ENCODE peak calls at places on chromosome 20, in ten cellular contexts. N, G, K, P, D, M, S, R, U and J are unnamed samples.
A peak's percentile ranks its signal among the peaks of the same experiment; 100 is the strongest.

GRCh38 chr20:23606652-23607049 is 934 bp upstream of the CST9 start:
- DNase-seq in N (peak; percentile 43), G (peak; percentile 83), K (peak; percentile 42), P (peak; percentile 81), D (peak; percentile 64), M (peak; percentile 64), S (peak; percentile 78), R (peak; percentile 74), U (peak; percentile 71), J (peak; percentile 25)

GRCh38 chr20:59645761-59646171 is 41.4 kb downstream of the PHACTR3 start:
- DNase-seq in N (no peak), G (no peak), K (no peak), P (no peak), D (no peak), M (no peak), S (no peak), R (no peak), U (no peak), J (no peak)

GRCh38 chr20:6583134-6583738 is 184.2 kb upstream of the BMP2 start:
- DNase-seq in N (peak; percentile 50), G (peak; percentile 78), K (no peak), P (peak; percentile 26), D (peak; percentile 63), M (peak; percentile 55), S (peak; percentile 52), R (peak; percentile 50), U (peak; percentile 68), J (no peak)

GRCh38 chr20:37529968-37530600 is 2.4 kb upstream of the BLCAP start:
- DNase-seq in N (no peak), G (no peak), K (no peak), P (no peak), D (no peak), M (no peak), S (no peak), R (no peak), U (no peak), J (no peak)

GRCh38 chr20:55200317-55200716 is 724.9 kb downstream of the DOK5 start:
- DNase-seq in N (no peak), G (no peak), K (no peak), P (no peak), D (no peak), M (no peak), S (no peak), R (no peak), U (no peak), J (no peak)

GRCh38 chr20:54221996-54222890 is 14.4 kb downstream of the PFDN4 start:
- DNase-seq in N (no peak), G (no peak), K (no peak), P (no peak), D (no peak), M (no peak), S (no peak), R (no peak), U (no peak), J (no peak)

GRCh38 chr20:58630063-58630462 is 21.0 kb upstream of the STX16 start:
- DNase-seq in N (no peak), G (peak; percentile 44), K (no peak), P (no peak), D (peak; percentile 72), M (peak; percentile 47), S (no peak), R (no peak), U (no peak), J (no peak)

GRCh38 chr20:19947611-19948264 is 69.4 kb upstream of the NAA20 start:
- DNase-seq in N (peak; percentile 38), G (peak; percentile 74), K (peak; percentile 86), P (no peak), D (peak; percentile 75), M (peak; percentile 97), S (no peak), R (peak; percentile 88), U (peak; percentile 59), J (peak; percentile 16)

GRCh38 chr20:8043687-8044278 is 24.2 kb upstream of the TMX4 start:
- DNase-seq in N (peak; percentile 35), G (peak; percentile 78), K (no peak), P (peak; percentile 44), D (peak; percentile 32), M (peak; percentile 68), S (no peak), R (peak; percentile 70), U (peak; percentile 55), J (peak; percentile 24)

GRCh38 chr20:35005463-35005961 is 49.8 kb downstream of the MYH7B start:
- DNase-seq in N (no peak), G (no peak), K (no peak), P (no peak), D (no peak), M (no peak), S (no peak), R (no peak), U (no peak), J (no peak)

GRCh38 chr20:14716251-14716650 is 378.8 kb upstream of the FLRT3 start:
- DNase-seq in N (no peak), G (no peak), K (no peak), P (no peak), D (no peak), M (no peak), S (no peak), R (no peak), U (no peak), J (no peak)

DNA sequence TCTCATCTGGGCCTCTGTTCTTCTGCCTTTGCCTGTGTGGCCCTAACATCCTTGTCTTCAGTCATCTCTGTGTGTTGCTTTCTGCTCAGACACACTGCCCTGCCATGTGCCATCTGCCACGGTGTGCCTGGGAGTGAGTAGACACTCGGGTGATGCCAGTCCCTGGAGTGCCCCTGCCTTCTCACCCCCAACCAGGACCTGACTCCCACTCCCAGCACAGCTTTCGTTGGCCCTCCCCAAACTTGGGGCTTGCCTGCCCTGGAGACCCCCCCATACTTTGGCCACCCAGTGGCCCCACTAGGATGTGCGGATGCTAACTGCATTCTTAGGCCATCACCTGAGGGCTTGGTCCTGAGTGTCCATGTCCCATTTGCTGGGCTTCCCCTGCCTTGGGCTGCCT is 76.4 kb upstream of the SCP2D1 start:
- DNase-seq in N (no peak), G (no peak), K (no peak), P (no peak), D (no peak), M (no peak), S (no peak), R (no peak), U (no peak), J (no peak)
- TF ChIP-seq CTCF in N (no peak), G (no peak), K (no peak), P (no peak), D (no peak), M (no peak), S (no peak), R (no peak), U (no peak), J (no peak)

GRCh38 chr20:49672109-49672681 is 41.5 kb downstream of the B4GALT5 start:
- DNase-seq in N (no peak), G (no peak), K (no peak), P (no peak), D (no peak), M (no peak), S (no peak), R (no peak), U (no peak), J (no peak)

GRCh38 chr20:49677777-49678758 is 35.6 kb downstream of the B4GALT5 start:
- DNase-seq in N (no peak), G (no peak), K (no peak), P (no peak), D (no peak), M (no peak), S (peak; percentile 69), R (no peak), U (no peak), J (no peak)

GRCh38 chr20:49674383-49675352 is 39.0 kb downstream of the B4GALT5 start:
- DNase-seq in N (peak; percentile 35), G (no peak), K (no peak), P (no peak), D (no peak), M (peak; percentile 30), S (no peak), R (peak; percentile 53), U (peak; percentile 66), J (peak; percentile 43)

GRCh38 chr20:49676581-49677291 is 36.9 kb downstream of the B4GALT5 start:
- DNase-seq in N (no peak), G (peak; percentile 55), K (no peak), P (no peak), D (peak; percentile 34), M (peak; percentile 71), S (peak; percentile 34), R (peak; percentile 53), U (peak; percentile 67), J (no peak)

DNA sequence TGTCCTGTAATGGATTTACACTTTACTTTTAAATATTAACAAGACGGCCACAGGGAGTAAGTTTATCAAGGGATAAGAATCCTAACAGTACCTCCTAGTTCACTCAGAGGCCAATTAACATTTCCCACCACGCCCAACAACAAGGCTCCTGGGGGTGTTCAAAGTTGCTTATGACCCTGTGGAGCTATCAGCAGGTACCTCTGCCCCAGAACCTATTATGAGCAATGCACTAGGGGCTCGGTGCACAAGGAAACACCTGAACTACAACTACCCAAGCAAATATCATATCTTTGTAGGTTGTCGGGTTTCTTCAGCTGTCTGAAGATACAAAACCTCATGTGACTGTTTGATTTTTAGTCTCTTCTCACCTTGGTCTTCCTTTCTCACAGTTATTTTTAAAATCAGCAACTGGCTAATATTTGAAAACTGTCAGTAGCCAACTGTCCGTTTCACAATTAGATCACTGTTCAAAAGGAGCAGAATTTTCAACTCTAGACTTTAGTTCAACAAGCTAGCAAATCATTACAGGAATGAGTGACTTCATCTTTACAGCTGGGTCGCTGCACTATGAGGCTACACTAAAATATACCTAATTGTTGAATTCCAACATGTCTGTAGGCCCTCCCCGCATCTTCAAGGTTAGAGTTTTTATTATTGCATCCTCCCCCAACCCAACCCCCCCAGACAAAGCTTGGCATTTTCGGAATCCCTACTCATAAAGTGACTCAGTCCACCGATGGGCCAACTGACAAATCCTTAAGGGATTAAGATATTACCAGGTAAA is 38.1 kb downstream of the B4GALT5 start:
- DNase-seq in N (no peak), G (no peak), K (no peak), P (no peak), D (no peak), M (no peak), S (no peak), R (no peak), U (no peak), J (no peak)
- H3K4me3 ChIP-seq in N (no peak overlapping the region), G (no peak overlapping the region), K (no peak overlapping the region), P (no peak overlapping the region), D (no peak overlapping the region), M (no peak overlapping the region), S (no peak overlapping the region), R (no peak overlapping the region), U (no peak overlapping the region), J (no peak overlapping the region)

GRCh38 chr20:44358776-44359175 is 3.3 kb downstream of the HNF4A start:
- DNase-seq in N (no peak), G (no peak), K (no peak), P (no peak), D (no peak), M (no peak), S (no peak), R (no peak), U (no peak), J (no peak)
- TF ChIP-seq CTCF in N (no peak), G (no peak), K (no peak), P (no peak), D (no peak), M (no peak), S (no peak), R (no peak), U (no peak), J (no peak)

DNA sequence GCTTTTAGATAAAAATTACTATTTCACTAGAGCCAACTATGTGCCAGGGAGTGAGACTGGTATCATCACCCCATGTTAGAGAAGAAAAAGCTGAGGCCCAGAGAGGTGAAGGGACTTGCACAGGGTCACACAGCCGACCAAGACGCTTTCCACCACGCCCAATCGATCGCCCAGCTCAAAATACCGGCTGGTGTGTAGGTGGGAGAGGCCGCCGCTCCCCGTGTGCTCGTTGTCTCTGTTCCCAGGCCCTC is 253 bp upstream of the SNPH start:
- DNase-seq in N (no peak), G (no peak), K (no peak), P (no peak), D (no peak), M (no peak), S (no peak), R (no peak), U (no peak), J (no peak)
- H3K4me3 ChIP-seq in N (peak overlapping the region; percentile 54), G (peak overlapping the region; percentile 80), K (peak overlapping the region; percentile 70), P (peak overlapping the region; percentile 84), D (peak overlapping the region; percentile 68), M (peak overlapping the region; percentile 81), S (no peak overlapping the region), R (peak overlapping the region; percentile 76), U (peak overlapping the region; percentile 62), J (peak overlapping the region; percentile 75)